ENCODE peak calls at places on chromosomes 11 and 22, in six cellular contexts. C is uterus, D is brain microvascular endothelial cell, I is GM23338, E is dorsolateral prefrontal cortex, V is osteoblast. O is an unnamed sample.

GRCh38 chr11:100851129-100851528 is 164.0 kb downstream of the ARHGAP42 start:
- DNase-seq in D (no peak), V (peak), E (no peak), C (no peak), I (no peak), O (peak)

GRCh38 chr22:46063861-46064235 is 86.5 kb upstream of the PPARA start:
- DNase-seq in I (no peak), E (peak), D (no peak), V (no peak), C (peak), O (no peak)

GRCh38 chr11:59551651-59552521 is 40.5 kb downstream of the OR4D9 start:
- DNase-seq in D (peak), I (peak), E (no peak), V (peak), C (peak), O (peak)

GRCh38 chr11:27545946-27546345 is 39.4 kb upstream of the LIN7C start:
- DNase-seq in D (no peak), E (no peak), I (peak), C (no peak), V (no peak), O (no peak)

GRCh38 chr11:8328848-8329330 is 65.2 kb upstream of the LMO1 start:
- DNase-seq in C (peak), D (peak), E (peak), I (peak), V (peak), O (peak)

GRCh38 chr11:691710-692590 is 3.1 kb downstream of the DEAF1 start:
- DNase-seq in E (no peak), V (peak), C (no peak), D (no peak), I (no peak), O (no peak)

GRCh38 chr11:77151804-77152513 is 23.9 kb downstream of the MYO7A start:
- DNase-seq in D (no peak), E (no peak), V (peak), I (no peak), C (no peak), O (peak)

GRCh38 chr22:27541831-27542230 is 259.7 kb downstream of the MN1 start:
- DNase-seq in V (no peak), D (no peak), E (no peak), C (no peak), I (no peak), O (no peak)

DNA sequence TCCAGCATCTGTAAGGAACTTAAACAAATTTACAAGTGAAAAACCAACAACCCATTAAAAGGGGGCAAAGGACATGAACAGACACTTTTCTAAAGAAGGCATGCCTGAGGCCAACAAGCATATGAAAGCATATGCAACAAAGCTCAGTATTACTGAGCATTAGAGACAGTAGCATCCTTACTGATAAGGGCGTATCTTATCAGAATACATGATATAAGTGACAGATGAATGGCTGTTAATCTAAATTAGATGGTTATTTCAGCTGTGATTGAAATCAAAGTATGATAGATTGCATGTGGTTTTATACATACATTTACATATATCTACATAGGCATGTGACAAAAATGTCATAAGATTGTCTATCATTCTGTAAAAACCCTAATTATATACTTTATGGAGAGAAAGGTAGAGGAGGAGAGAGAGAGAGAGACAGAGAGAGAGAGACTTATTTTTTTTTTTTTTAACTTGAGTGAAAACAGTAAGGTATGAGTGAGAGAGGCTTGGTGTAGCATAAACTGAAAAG is 1240.7 kb downstream of the FAM181B start:
- DNase-seq in V (no peak), C (no peak), I (no peak), D (no peak), E (no peak), O (no peak)
- H3K4me3 ChIP-seq in V (no peak), C (no peak), I (no peak), D (no peak), E (no peak), O (no peak)

GRCh38 chr22:50329236-50329635 is 2.4 kb upstream of the DENND6B start:
- DNase-seq in C (no peak), E (no peak), V (peak), I (no peak), D (peak), O (peak)

GRCh38 chr22:50327711-50328019 is 853 bp upstream of the DENND6B start:
- DNase-seq in I (peak), V (no peak), E (no peak), D (no peak), C (no peak), O (no peak)

GRCh38 chr22:50326225-50326958 is 420 bp downstream of the DENND6B start:
- DNase-seq in I (no peak), C (no peak), D (no peak), E (no peak), V (peak), O (no peak)

GRCh38 chr22:50325444-50326224 is 1.2 kb downstream of the DENND6B start:
- DNase-seq in C (no peak), I (no peak), E (no peak), V (peak), D (no peak), O (no peak)

DNA sequence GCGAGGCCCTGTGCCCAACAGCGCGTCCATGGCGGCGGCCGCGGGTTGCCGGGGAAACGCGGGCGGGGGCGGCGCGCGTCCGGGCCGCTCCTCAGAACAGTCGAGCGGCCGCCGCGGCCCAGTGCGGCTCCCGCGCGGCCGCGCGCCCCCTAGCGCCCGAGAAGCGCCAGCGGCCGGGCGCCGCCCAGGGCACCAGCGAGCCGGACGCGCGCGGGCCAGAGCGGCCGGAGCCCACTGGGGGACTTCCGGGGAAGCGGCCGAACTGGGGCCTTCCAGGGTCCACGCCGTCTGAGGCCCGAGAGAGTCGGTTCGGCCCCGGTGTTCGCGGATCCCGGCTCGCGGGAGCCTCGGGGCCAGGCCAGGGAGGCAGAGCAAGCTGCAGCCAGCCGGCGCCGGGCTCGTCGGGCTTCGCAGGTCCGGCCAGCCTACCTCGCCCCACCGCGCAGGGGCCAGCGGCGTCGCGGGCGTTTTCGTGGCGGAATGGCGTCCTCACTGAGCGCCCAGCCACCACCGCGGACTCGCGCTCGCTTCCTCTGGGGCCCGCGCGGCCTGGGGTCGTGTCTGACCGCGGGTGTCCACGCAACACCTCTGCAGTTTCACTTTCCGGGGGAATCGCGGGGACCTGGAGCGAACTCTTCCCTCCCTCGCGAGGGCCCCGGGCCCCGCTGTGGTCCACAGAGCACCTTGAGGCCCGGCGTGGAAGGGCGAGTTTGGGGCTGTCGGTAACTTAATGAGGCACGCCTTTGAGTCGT is at the start of gene DENND6B:
- DNase-seq in D (peak), I (peak), V (peak), C (peak), E (peak), O (peak)
- TF ChIP-seq CTCF in D (peak), I (peak), V (peak), C (no peak), E (peak), O (no peak)

GRCh38 chr22:20200411-20200810 is 49.6 kb upstream of the CCDC188 start:
- DNase-seq in V (no peak), I (no peak), D (no peak), C (no peak), E (no peak), O (no peak)

GRCh38 chr22:20199906-20200305 is 49.1 kb upstream of the CCDC188 start:
- DNase-seq in E (no peak), I (no peak), D (no peak), V (no peak), C (no peak), O (no peak)

GRCh38 chr22:20199413-20199842 is 48.6 kb upstream of the CCDC188 start:
- DNase-seq in C (no peak), D (no peak), V (no peak), I (no peak), E (no peak), O (no peak)

GRCh38 chr22:20197407-20198030 is 46.7 kb upstream of the CCDC188 start:
- DNase-seq in C (no peak), E (no peak), D (no peak), V (no peak), I (no peak), O (no peak)

GRCh38 chr22:20198527-20199319 is 47.9 kb upstream of the CCDC188 start:
- DNase-seq in V (no peak), E (no peak), I (no peak), D (no peak), C (no peak), O (no peak)
- H3K4me3 ChIP-seq in V (no peak), E (no peak), I (no peak), D (no peak), C (no peak), O (no peak)

GRCh38 chr11:62544521-62545436 is 1.8 kb downstream of the AHNAK start:
- DNase-seq in D (no peak), I (no peak), E (no peak), C (no peak), V (peak), O (no peak)

GRCh38 chr11:62543680-62544444 is 2.7 kb downstream of the AHNAK start:
- DNase-seq in I (no peak), V (peak), E (no peak), C (no peak), D (no peak), O (peak)

GRCh38 chr11:62546937-62547625 is 475 bp upstream of the AHNAK start:
- DNase-seq in E (no peak), D (no peak), C (peak), V (peak), I (peak), O (no peak)

GRCh38 chr11:62546244-62546936 is at the start of gene AHNAK:
- DNase-seq in I (peak), V (peak), D (no peak), E (no peak), C (peak), O (peak)

DNA sequence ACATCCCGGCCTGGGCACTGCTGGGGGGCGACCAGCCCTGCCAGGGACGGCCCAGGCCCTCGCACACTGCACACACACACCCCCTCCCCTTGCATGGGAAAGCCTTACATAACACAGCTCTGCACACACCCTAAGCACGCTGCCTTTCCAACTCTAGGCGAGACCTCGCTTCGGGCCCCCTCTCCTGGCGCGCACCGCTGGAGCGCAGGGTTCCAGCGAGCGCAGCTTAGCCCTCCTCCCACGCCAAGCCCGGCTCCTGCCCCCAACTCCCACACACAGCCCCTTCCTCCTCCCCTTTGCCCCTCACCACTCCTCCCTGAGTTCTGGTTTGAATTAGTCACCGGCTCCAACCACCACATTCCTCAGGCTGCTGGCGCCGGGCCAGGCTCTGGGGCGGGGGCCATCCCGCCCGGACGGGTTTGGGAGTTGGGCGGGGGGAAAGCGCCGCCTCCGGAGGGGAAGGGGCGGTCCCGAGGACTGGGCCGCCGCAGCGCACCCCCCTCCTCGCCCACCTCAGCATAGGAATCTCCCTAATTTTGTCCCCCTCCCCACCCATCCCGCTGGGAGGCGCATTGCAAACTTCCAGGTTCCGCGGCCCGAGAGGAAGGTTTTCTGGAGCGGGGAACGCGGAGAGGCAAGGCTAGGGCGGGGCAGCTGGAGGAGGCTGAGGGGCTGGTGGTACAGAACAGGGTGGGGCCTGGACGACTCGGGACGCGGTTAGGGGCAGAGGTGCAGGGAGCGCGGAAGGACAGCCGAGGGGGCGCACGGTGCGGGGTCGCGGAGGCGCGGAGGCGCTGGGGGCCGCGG is 966 bp downstream of the AHNAK start:
- DNase-seq in V (peak), D (peak), C (peak), E (no peak), I (peak), O (peak)
- TF ChIP-seq CTCF in V (peak), D (peak), C (no peak), E (no peak), I (peak), O (no peak)

DNA sequence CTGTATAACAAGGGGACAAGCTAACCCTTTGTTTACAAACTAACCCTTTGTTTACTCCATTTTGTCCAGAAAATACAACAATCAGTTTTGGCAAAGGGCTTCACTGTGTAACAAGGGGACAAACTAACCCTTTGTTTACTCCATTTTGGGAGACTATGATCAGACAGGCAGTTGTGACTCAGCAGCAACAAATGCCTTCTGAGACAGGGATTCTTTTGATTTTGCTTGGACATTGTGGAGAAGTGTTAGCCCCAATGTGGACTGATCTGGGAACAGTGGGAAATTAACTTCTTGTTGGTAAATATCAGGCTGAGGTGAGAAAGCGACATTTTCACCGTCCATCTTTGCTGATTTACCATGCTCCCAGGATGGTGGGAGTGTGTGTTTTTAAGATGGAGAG is 983 bp downstream of the EHF start:
- DNase-seq in D (no peak), V (no peak), C (no peak), I (no peak), E (no peak), O (no peak)
- H3K4me3 ChIP-seq in D (no peak), V (no peak), C (no peak), I (no peak), E (no peak), O (no peak)

DNA sequence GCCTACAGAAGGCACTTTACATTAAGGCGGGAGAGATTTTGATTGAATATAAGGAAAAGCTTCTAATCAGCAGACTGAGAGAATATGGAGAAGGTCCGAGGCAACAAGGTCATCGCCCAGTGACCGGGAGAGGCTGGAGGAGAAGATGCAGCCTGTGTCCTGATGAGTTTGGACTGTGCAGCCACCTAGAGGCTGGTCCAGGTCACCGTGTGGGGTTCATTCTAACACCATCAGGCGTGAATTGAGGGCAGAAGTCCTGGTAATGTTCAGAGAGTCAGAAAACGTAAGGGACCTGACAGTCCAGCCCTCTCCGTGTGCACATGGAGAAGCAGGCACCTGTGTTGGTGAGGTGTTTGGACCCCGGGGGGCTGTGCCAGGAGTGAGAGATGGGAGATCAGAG is 102.7 kb downstream of the FEZ1 start:
- DNase-seq in E (no peak), C (no peak), D (no peak), I (no peak), V (no peak), O (no peak)
- TF ChIP-seq CTCF in E (no peak), C (no peak), D (no peak), I (peak), V (no peak), O (no peak)

GRCh38 chr11:60916669-60917206 is 2.8 kb downstream of the TMEM109 start:
- DNase-seq in I (no peak), E (no peak), V (no peak), C (no peak), D (no peak), O (no peak)
- H3K4me3 ChIP-seq in I (no peak), E (no peak), V (no peak), C (no peak), D (no peak), O (no peak)